ENCODE peak calls at places on chromosomes 5 and 9, in ten cellular contexts. One of them, this sample, is unnamed.

GRCh38 chr5:142747034-142747433 is 23.1 kb upstream of the ARHGAP26 start:
- DNase-seq in tibial nerve: no peak
- DNase-seq in ovary: no peak
- DNase-seq in upper lobe of left lung: no peak
- DNase-seq in heart left ventricle: no peak
- DNase-seq in adrenal gland: no peak
- DNase-seq in A549: no peak
- DNase-seq in IMR-90: peak
- DNase-seq in suprapubic skin: no peak
- DNase-seq in body of pancreas: no peak
- DNase-seq in this sample: no peak

GRCh38 chr5:133371371-133372155 is 240.8 kb downstream of the FSTL4 start:
- DNase-seq in IMR-90: no peak
- DNase-seq in A549: no peak
- DNase-seq in tibial nerve: no peak
- DNase-seq in upper lobe of left lung: peak
- DNase-seq in heart left ventricle: no peak
- DNase-seq in suprapubic skin: peak
- DNase-seq in ovary: no peak
- DNase-seq in adrenal gland: no peak
- DNase-seq in body of pancreas: no peak
- DNase-seq in this sample: peak

GRCh38 chr5:75534734-75535133 is 23.0 kb downstream of the POLK start:
- DNase-seq in upper lobe of left lung: no peak
- DNase-seq in suprapubic skin: no peak
- DNase-seq in body of pancreas: no peak
- DNase-seq in heart left ventricle: no peak
- DNase-seq in ovary: no peak
- DNase-seq in adrenal gland: no peak
- DNase-seq in tibial nerve: no peak
- DNase-seq in A549: no peak
- DNase-seq in IMR-90: no peak
- DNase-seq in this sample: no peak

GRCh38 chr5:178859625-178860521 is at the start of gene ZNF354B:
- DNase-seq in body of pancreas: peak
- DNase-seq in IMR-90: peak
- DNase-seq in upper lobe of left lung: peak
- DNase-seq in suprapubic skin: peak
- DNase-seq in A549: peak
- DNase-seq in adrenal gland: peak
- DNase-seq in heart left ventricle: peak
- DNase-seq in ovary: peak
- DNase-seq in tibial nerve: peak
- DNase-seq in this sample: peak

GRCh38 chr5:92749943-92750342 is 831.1 kb downstream of the NR2F1-AS1 start:
- DNase-seq in IMR-90: peak
- DNase-seq in heart left ventricle: no peak
- DNase-seq in body of pancreas: no peak
- DNase-seq in suprapubic skin: no peak
- DNase-seq in tibial nerve: no peak
- DNase-seq in ovary: no peak
- DNase-seq in adrenal gland: no peak
- DNase-seq in upper lobe of left lung: no peak
- DNase-seq in A549: peak
- DNase-seq in this sample: no peak

GRCh38 chr9:109244179-109245132 is 76.4 kb downstream of the EPB41L4B start:
- DNase-seq in suprapubic skin: no peak
- DNase-seq in upper lobe of left lung: peak
- DNase-seq in heart left ventricle: peak
- DNase-seq in ovary: peak
- DNase-seq in A549: peak
- DNase-seq in body of pancreas: peak
- DNase-seq in adrenal gland: peak
- DNase-seq in IMR-90: peak
- DNase-seq in tibial nerve: peak
- DNase-seq in this sample: peak

GRCh38 chr5:132110930-132111329 is 37.3 kb downstream of the CSF2 start:
- DNase-seq in IMR-90: peak
- DNase-seq in body of pancreas: no peak
- DNase-seq in adrenal gland: no peak
- DNase-seq in tibial nerve: no peak
- DNase-seq in ovary: no peak
- DNase-seq in suprapubic skin: no peak
- DNase-seq in heart left ventricle: no peak
- DNase-seq in A549: no peak
- DNase-seq in upper lobe of left lung: no peak
- DNase-seq in this sample: no peak

GRCh38 chr5:61678966-61679365 is 346.9 kb downstream of the ZSWIM6 start:
- DNase-seq in upper lobe of left lung: no peak
- DNase-seq in IMR-90: no peak
- DNase-seq in body of pancreas: no peak
- DNase-seq in tibial nerve: no peak
- DNase-seq in A549: peak
- DNase-seq in ovary: no peak
- DNase-seq in heart left ventricle: no peak
- DNase-seq in suprapubic skin: no peak
- DNase-seq in adrenal gland: no peak
- DNase-seq in this sample: no peak

GRCh38 chr5:135329913-135330797 is 68.9 kb downstream of the MACROH2A1 start:
- DNase-seq in body of pancreas: no peak
- DNase-seq in adrenal gland: no peak
- DNase-seq in A549: no peak
- DNase-seq in suprapubic skin: no peak
- DNase-seq in ovary: no peak
- DNase-seq in heart left ventricle: no peak
- DNase-seq in upper lobe of left lung: no peak
- DNase-seq in tibial nerve: no peak
- DNase-seq in IMR-90: no peak
- DNase-seq in this sample: no peak

GRCh38 chr5:159915913-159916840 is at the start of gene ADRA1B:
- DNase-seq in A549: peak
- DNase-seq in adrenal gland: peak
- DNase-seq in heart left ventricle: peak
- DNase-seq in ovary: peak
- DNase-seq in IMR-90: peak
- DNase-seq in upper lobe of left lung: peak
- DNase-seq in suprapubic skin: no peak
- DNase-seq in body of pancreas: peak
- DNase-seq in tibial nerve: peak
- DNase-seq in this sample: peak

GRCh38 chr5:55223219-55223987 is 3.7 kb downstream of the MCIDAS start:
- DNase-seq in A549: no peak
- DNase-seq in upper lobe of left lung: no peak
- DNase-seq in tibial nerve: no peak
- DNase-seq in heart left ventricle: no peak
- DNase-seq in IMR-90: no peak
- DNase-seq in ovary: no peak
- DNase-seq in body of pancreas: no peak
- DNase-seq in suprapubic skin: no peak
- DNase-seq in adrenal gland: no peak
- DNase-seq in this sample: no peak
- TF ChIP-seq CTCF in A549: no peak
- TF ChIP-seq CTCF in upper lobe of left lung: no peak
- TF ChIP-seq CTCF in tibial nerve: no peak
- TF ChIP-seq CTCF in heart left ventricle: no peak
- TF ChIP-seq CTCF in IMR-90: no peak
- TF ChIP-seq CTCF in ovary: no peak
- TF ChIP-seq CTCF in body of pancreas: no peak
- TF ChIP-seq CTCF in suprapubic skin: no peak
- TF ChIP-seq CTCF in adrenal gland: no peak
- TF ChIP-seq CTCF in this sample: no peak

DNA sequence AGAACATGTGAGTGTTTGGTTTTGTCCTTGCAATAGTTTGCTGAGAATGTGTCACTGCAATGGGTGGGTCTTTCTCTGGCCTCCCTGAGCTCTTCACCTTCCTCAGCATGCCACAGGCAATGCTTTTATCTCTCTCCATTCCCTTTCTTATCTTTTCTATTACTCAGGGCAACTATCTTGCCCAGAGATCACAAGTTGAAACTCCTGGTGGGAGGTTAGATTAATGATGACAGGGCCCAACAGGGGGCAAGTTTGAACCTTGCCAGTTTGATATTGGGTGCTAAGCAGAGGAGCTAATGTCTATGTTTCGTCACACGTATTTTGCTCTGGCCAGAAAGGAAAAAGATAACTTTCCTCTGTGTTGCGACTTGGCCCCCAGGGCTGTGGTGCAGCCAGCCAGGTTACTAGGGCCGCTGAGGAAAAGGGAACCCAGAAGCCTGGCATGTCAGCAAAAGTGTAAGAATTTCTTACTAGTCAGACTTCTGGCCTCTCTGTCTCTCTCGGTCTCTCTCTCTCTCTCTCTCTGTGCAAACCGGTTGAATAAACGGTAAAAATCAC is 299.3 kb upstream of the POU5F2 start:
- DNase-seq in IMR-90: no peak
- DNase-seq in A549: no peak
- DNase-seq in tibial nerve: no peak
- DNase-seq in adrenal gland: no peak
- DNase-seq in ovary: no peak
- DNase-seq in heart left ventricle: no peak
- DNase-seq in suprapubic skin: no peak
- DNase-seq in body of pancreas: no peak
- DNase-seq in upper lobe of left lung: no peak
- DNase-seq in this sample: no peak
- TF ChIP-seq POLR2A in IMR-90: no peak
- TF ChIP-seq POLR2A in A549: no peak
- TF ChIP-seq POLR2A in tibial nerve: no peak
- TF ChIP-seq POLR2A in adrenal gland: no peak
- TF ChIP-seq POLR2A in ovary: no peak
- TF ChIP-seq POLR2A in heart left ventricle: no peak
- TF ChIP-seq POLR2A in suprapubic skin: no peak
- TF ChIP-seq POLR2A in body of pancreas: no peak
- TF ChIP-seq POLR2A in upper lobe of left lung: no peak
- TF ChIP-seq POLR2A in this sample: no peak

GRCh38 chr5:10866913-10867312 is 105.9 kb upstream of the DAP start:
- DNase-seq in body of pancreas: no peak
- DNase-seq in A549: no peak
- DNase-seq in suprapubic skin: no peak
- DNase-seq in tibial nerve: no peak
- DNase-seq in upper lobe of left lung: peak
- DNase-seq in ovary: no peak
- DNase-seq in adrenal gland: no peak
- DNase-seq in heart left ventricle: no peak
- DNase-seq in IMR-90: peak
- DNase-seq in this sample: no peak
- TF ChIP-seq CTCF in body of pancreas: no peak
- TF ChIP-seq CTCF in A549: peak
- TF ChIP-seq CTCF in suprapubic skin: no peak
- TF ChIP-seq CTCF in tibial nerve: no peak
- TF ChIP-seq CTCF in upper lobe of left lung: no peak
- TF ChIP-seq CTCF in ovary: no peak
- TF ChIP-seq CTCF in adrenal gland: no peak
- TF ChIP-seq CTCF in heart left ventricle: no peak
- TF ChIP-seq CTCF in IMR-90: peak
- TF ChIP-seq CTCF in this sample: no peak

GRCh38 chr5:116084891-116085715 is at the start of gene COMMD10:
- DNase-seq in upper lobe of left lung: peak
- DNase-seq in ovary: peak
- DNase-seq in tibial nerve: peak
- DNase-seq in adrenal gland: peak
- DNase-seq in heart left ventricle: peak
- DNase-seq in A549: peak
- DNase-seq in body of pancreas: peak
- DNase-seq in suprapubic skin: peak
- DNase-seq in IMR-90: peak
- DNase-seq in this sample: peak
- TF ChIP-seq POLR2A in upper lobe of left lung: no peak
- TF ChIP-seq POLR2A in ovary: peak
- TF ChIP-seq POLR2A in tibial nerve: no peak
- TF ChIP-seq POLR2A in adrenal gland: peak
- TF ChIP-seq POLR2A in heart left ventricle: peak
- TF ChIP-seq POLR2A in A549: peak
- TF ChIP-seq POLR2A in body of pancreas: peak
- TF ChIP-seq POLR2A in suprapubic skin: peak
- TF ChIP-seq POLR2A in IMR-90: peak
- TF ChIP-seq POLR2A in this sample: no peak

This sample was measured in lower leg skin.